ENCODE peak calls at places on chromosomes 12 and 14, in seven cellular contexts. Q is suprapubic skin, M is A549, E is Peyer's patch, J is upper lobe of left lung, Y is heart left ventricle, I is right lobe of liver. W is an unnamed sample.

GRCh38 chr12:62078020-62078419 is 182.2 kb upstream of the USP15 start:
- DNase-seq in Q (no peak), M (no peak), E (no peak), J (no peak), Y (no peak), I (no peak), W (no peak)

GRCh38 chr14:71651228-71651627 is 281.0 kb upstream of the RGS6 start:
- DNase-seq in Q (no peak), M (no peak), E (no peak), J (no peak), Y (no peak), I (no peak), W (no peak)

GRCh38 chr12:19440916-19441315 is 1.6 kb downstream of the AEBP2 start:
- DNase-seq in Q (no peak), M (no peak), E (no peak), J (no peak), Y (no peak), I (no peak), W (no peak)

GRCh38 chr12:64923536-64923935 is 99.1 kb downstream of the TBC1D30 start:
- DNase-seq in Q (no peak), M (no peak), E (no peak), J (no peak), Y (no peak), I (no peak), W (no peak)

GRCh38 chr12:34526946-34527345 is 504.6 kb downstream of the ALG10 start:
- DNase-seq in Q (no peak), M (no peak), E (no peak), J (no peak), Y (no peak), I (no peak), W (no peak)

GRCh38 chr12:52865090-52865944 is 16.5 kb upstream of the KRT78 start:
- DNase-seq in Q (no peak), M (peak; percentile 94), E (peak; percentile 21), J (no peak), Y (peak; percentile 77), I (peak; percentile 74), W (peak; percentile 81)

GRCh38 chr12:51218607-51219161 is 822 bp upstream of the POU6F1 start:
- DNase-seq in Q (no peak), M (no peak), E (no peak), J (no peak), Y (no peak), I (peak; percentile 69), W (peak; percentile 83)

GRCh38 chr12:32585680-32586079 is 93.4 kb upstream of the DNM1L start:
- DNase-seq in Q (no peak), M (no peak), E (no peak), J (no peak), Y (no peak), I (no peak), W (no peak)

GRCh38 chr14:93163570-93163969 is 21.1 kb downstream of the MOAP1 start:
- DNase-seq in Q (no peak), M (no peak), E (no peak), J (no peak), Y (no peak), I (no peak), W (no peak)

GRCh38 chr12:102769323-102769916 is 147.6 kb downstream of the PAH start:
- DNase-seq in Q (peak; percentile 65), M (peak; percentile 61), E (peak; percentile 22), J (no peak), Y (peak; percentile 64), I (peak; percentile 58), W (peak; percentile 51)

GRCh38 chr12:25792031-25792430 is 166.5 kb upstream of the RASSF8 start:
- DNase-seq in Q (no peak), M (no peak), E (no peak), J (no peak), Y (no peak), I (no peak), W (no peak)

GRCh38 chr14:98925362-98926040 is 346.5 kb downstream of the BCL11B start:
- DNase-seq in Q (peak; percentile 37), M (no peak), E (no peak), J (no peak), Y (no peak), I (no peak), W (no peak)

GRCh38 chr12:117580718-117581062 is 219.3 kb upstream of the NOS1 start:
- DNase-seq in Q (peak; percentile 66), M (peak; percentile 36), E (no peak), J (peak; percentile 69), Y (peak; percentile 72), I (no peak), W (peak; percentile 5)

GRCh38 chr14:78975734-78976133 is 805.6 kb downstream of the NRXN3 start:
- DNase-seq in Q (no peak), M (no peak), E (no peak), J (no peak), Y (no peak), I (no peak), W (no peak)

GRCh38 chr14:101781240-101782061 is 19.9 kb downstream of the PPP2R5C start:
- DNase-seq in Q (no peak), M (no peak), E (no peak), J (peak; percentile 87), Y (peak; percentile 68), I (no peak), W (peak; percentile 39)

GRCh38 chr12:123513805-123514204 is 19.7 kb downstream of the RILPL1 start:
- DNase-seq in Q (no peak), M (no peak), E (no peak), J (no peak), Y (no peak), I (no peak), W (no peak)

GRCh38 chr12:88428350-88428749 is 151.9 kb downstream of the KITLG start:
- DNase-seq in Q (no peak), M (no peak), E (no peak), J (no peak), Y (no peak), I (no peak), W (no peak)

GRCh38 chr12:125331342-125332052 is 266.3 kb downstream of the AACS start:
- DNase-seq in Q (no peak), M (peak; percentile 7), E (no peak), J (no peak), Y (no peak), I (no peak), W (no peak)

GRCh38 chr12:92012691-92013090 is 133.0 kb downstream of the BTG1 start:
- DNase-seq in Q (no peak), M (no peak), E (no peak), J (no peak), Y (no peak), I (no peak), W (no peak)

GRCh38 chr12:50283924-50284236 is 560 bp upstream of the LIMA1 start:
- DNase-seq in Q (no peak), M (no peak), E (no peak), J (no peak), Y (no peak), I (no peak), W (peak; percentile 25)

GRCh38 chr14:101630056-101630960 is 69.0 kb downstream of the DIO3 start:
- DNase-seq in Q (no peak), M (no peak), E (no peak), J (peak; percentile 52), Y (no peak), I (no peak), W (no peak)

GRCh38 chr12:9066183-9066623 is 49.5 kb downstream of the A2M start:
- DNase-seq in Q (no peak), M (no peak), E (no peak), J (peak; percentile 63), Y (no peak), I (peak; percentile 51), W (no peak)

GRCh38 chr12:9065607-9065856 is 50.2 kb downstream of the A2M start:
- DNase-seq in Q (no peak), M (no peak), E (no peak), J (no peak), Y (no peak), I (no peak), W (no peak)

GRCh38 chr12:9066755-9067433 is 48.8 kb downstream of the A2M start:
- DNase-seq in Q (no peak), M (no peak), E (no peak), J (no peak), Y (no peak), I (no peak), W (no peak)

GRCh38 chr12:9064815-9065606 is 50.7 kb downstream of the A2M start:
- DNase-seq in Q (peak; percentile 81), M (peak; percentile 60), E (peak; percentile 34), J (peak; percentile 91), Y (peak; percentile 87), I (peak; percentile 95), W (peak; percentile 98)

GRCh38 chr12:9064201-9064814 is 51.4 kb downstream of the A2M start:
- DNase-seq in Q (peak; percentile 76), M (peak; percentile 57), E (peak; percentile 52), J (peak; percentile 93), Y (peak; percentile 81), I (peak; percentile 78), W (peak; percentile 83)
- TF ChIP-seq POLR2A in Q (peak; percentile 12), M (peak; percentile 79), E (peak; percentile 62), J (no peak), Y (peak; percentile 34), I (peak; percentile 25), W (peak; percentile 69)

DNA sequence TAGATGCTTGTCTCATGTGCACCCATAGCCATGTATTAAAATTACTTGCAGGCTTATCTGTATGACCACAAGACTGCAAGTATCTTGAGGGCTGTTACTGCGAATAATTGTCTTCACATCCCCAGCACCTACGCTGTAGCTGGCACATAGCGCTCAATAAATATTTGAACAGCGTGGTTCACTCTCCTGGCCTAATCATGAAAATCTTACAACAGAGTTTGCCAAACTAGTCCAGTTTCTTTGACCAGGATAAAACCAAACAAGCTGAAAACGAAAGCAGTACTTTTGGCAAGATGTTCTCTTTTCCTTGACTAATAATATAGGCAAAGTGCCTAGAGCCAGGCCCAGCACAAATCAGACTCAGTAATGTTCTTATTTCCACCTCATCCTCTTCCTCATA is 106.7 kb downstream of the RPS29 start:
- DNase-seq in Q (no peak), M (no peak), E (no peak), J (no peak), Y (no peak), I (peak; percentile 69), W (peak; percentile 56)
- H3K4me3 ChIP-seq in Q (no peak overlapping the region), M (no peak overlapping the region), E (no peak overlapping the region), J (no peak overlapping the region), Y (no peak overlapping the region), I (no peak overlapping the region), W (no peak overlapping the region)

GRCh38 chr14:65024957-65025356 is 38.3 kb downstream of the FNTB start:
- DNase-seq in Q (no peak), M (no peak), E (no peak), J (no peak), Y (no peak), I (no peak), W (no peak)
- TF ChIP-seq POLR2A in Q (no peak), M (no peak), E (no peak), J (no peak), Y (no peak), I (no peak), W (no peak)

GRCh38 chr14:100070310-100070709 is 5.1 kb downstream of the EVL start:
- DNase-seq in Q (no peak), M (no peak), E (no peak), J (no peak), Y (no peak), I (no peak), W (no peak)

GRCh38 chr14:100067481-100067880 is 2.3 kb downstream of the EVL start:
- DNase-seq in Q (no peak), M (no peak), E (no peak), J (no peak), Y (no peak), I (no peak), W (no peak)

GRCh38 chr14:100066984-100067383 is 1.8 kb downstream of the EVL start:
- DNase-seq in Q (no peak), M (no peak), E (peak; percentile 39), J (no peak), Y (no peak), I (no peak), W (no peak)

GRCh38 chr14:100069161-100069800 is 4.1 kb downstream of the EVL start:
- DNase-seq in Q (no peak), M (no peak), E (no peak), J (no peak), Y (no peak), I (no peak), W (no peak)

GRCh38 chr14:100067971-100068959 is 3.0 kb downstream of the EVL start:
- DNase-seq in Q (peak; percentile 74), M (no peak), E (peak; percentile 87), J (no peak), Y (no peak), I (no peak), W (peak; percentile 11)
- H3K4me3 ChIP-seq in Q (peak overlapping the region; percentile 5), M (no peak overlapping the region), E (peak overlapping the region; percentile 32), J (no peak overlapping the region), Y (no peak overlapping the region), I (no peak overlapping the region), W (no peak overlapping the region)

W was measured in body of pancreas.